ENCODE peak calls at places on chromosomes 3 and 15, in four cellular contexts. F is HCT116, V is K562, C is HepG2. O is an unnamed sample. For H3K9me3, the result is how much of the 10 kb centered on the place peaks cover.

GRCh38 chr15:75836953-75837321 is 6.3 kb upstream of the UBE2Q2 start:
- DNase-seq in F (no peak), V (no peak), C (no peak), O (no peak)

GRCh38 chr3:48125026-48125704 is 63.1 kb downstream of the CDC25A start:
- DNase-seq in F (no peak), V (no peak), C (no peak), O (no peak)

GRCh38 chr3:195895900-195896360 is 12.4 kb downstream of the TNK2 start:
- DNase-seq in F (no peak), V (peak), C (no peak), O (no peak)

GRCh38 chr3:175741951-175742350 is 882.8 kb downstream of the NAALADL2 start:
- DNase-seq in F (no peak), V (no peak), C (no peak), O (no peak)

GRCh38 chr3:14357463-14357862 is 44.9 kb upstream of the SLC6A6 start:
- DNase-seq in F (no peak), V (no peak), C (no peak), O (no peak)

GRCh38 chr15:84033793-84034553 is 201.6 kb upstream of the GOLGA6L4 start:
- DNase-seq in F (no peak), V (no peak), C (no peak), O (no peak)

GRCh38 chr3:16937421-16937820 is 52.7 kb downstream of the PLCL2 start:
- DNase-seq in F (no peak), V (no peak), C (no peak), O (no peak)

GRCh38 chr3:112773864-112774263 is 72.8 kb downstream of the CD200R1L start:
- DNase-seq in F (no peak), V (no peak), C (no peak), O (peak)

GRCh38 chr3:73765878-73766564 is 141.3 kb upstream of the PDZRN3 start:
- DNase-seq in F (no peak), V (no peak), C (no peak), O (no peak)

GRCh38 chr15:88745696-88746095 is 57.5 kb upstream of the ACAN start:
- DNase-seq in F (no peak), V (no peak), C (no peak), O (no peak)

GRCh38 chr3:83971693-83972092 is 987.1 kb upstream of the CADM2 start:
- DNase-seq in F (no peak), V (no peak), C (no peak), O (no peak)

GRCh38 chr15:40355976-40356585 is 1.9 kb upstream of the DISP2 start:
- DNase-seq in F (no peak), V (no peak), C (no peak), O (no peak)

GRCh38 chr3:94336076-94336741 is 273.3 kb downstream of the NSUN3 start:
- DNase-seq in F (peak), V (no peak), C (peak), O (peak)

GRCh38 chr15:75869446-75869845 is 26.2 kb downstream of the UBE2Q2 start:
- DNase-seq in F (no peak), V (no peak), C (no peak), O (no peak)

GRCh38 chr3:105806361-105806760 is 62.5 kb downstream of the CBLB start:
- DNase-seq in F (no peak), V (peak), C (peak), O (no peak)

GRCh38 chr3:83033123-83033522 is 1271.7 kb upstream of the GBE1 start:
- DNase-seq in F (no peak), V (no peak), C (no peak), O (no peak)

GRCh38 chr3:90261481-90262433 is 1154.3 kb downstream of the EPHA3 start:
- DNase-seq in F (no peak), V (no peak), C (no peak), O (no peak)

GRCh38 chr15:31360843-31361763 is 34.5 kb downstream of the KLF13 start:
- DNase-seq in F (no peak), V (no peak), C (no peak), O (no peak)

GRCh38 chr3:11385908-11386307 is 113.7 kb downstream of the ATG7 start:
- DNase-seq in F (no peak), V (no peak), C (no peak), O (no peak)

GRCh38 chr3:63791974-63792373 is 27.1 kb upstream of the C3orf49 start:
- DNase-seq in F (no peak), V (no peak), C (no peak), O (no peak)

GRCh38 chr3:88408935-88409334 is 259.2 kb downstream of the C3orf38 start:
- DNase-seq in F (no peak), V (no peak), C (no peak), O (no peak)

GRCh38 chr15:101439920-101440319 is 49.6 kb downstream of the PCSK6 start:
- DNase-seq in F (no peak), V (no peak), C (no peak), O (no peak)
- TF ChIP-seq TCF7L2 in F (no peak), V (no peak), C (no peak), O (no peak)

GRCh38 chr3:164459526-164460151 is 618.7 kb downstream of the SI start:
- DNase-seq in F (no peak), V (no peak), C (no peak), O (no peak)

GRCh38 chr3:164458986-164459385 is 619.3 kb downstream of the SI start:
- DNase-seq in F (no peak), V (no peak), C (no peak), O (no peak)

GRCh38 chr3:164465172-164465571 is 613.1 kb downstream of the SI start:
- DNase-seq in F (no peak), V (no peak), C (no peak), O (no peak)

DNA sequence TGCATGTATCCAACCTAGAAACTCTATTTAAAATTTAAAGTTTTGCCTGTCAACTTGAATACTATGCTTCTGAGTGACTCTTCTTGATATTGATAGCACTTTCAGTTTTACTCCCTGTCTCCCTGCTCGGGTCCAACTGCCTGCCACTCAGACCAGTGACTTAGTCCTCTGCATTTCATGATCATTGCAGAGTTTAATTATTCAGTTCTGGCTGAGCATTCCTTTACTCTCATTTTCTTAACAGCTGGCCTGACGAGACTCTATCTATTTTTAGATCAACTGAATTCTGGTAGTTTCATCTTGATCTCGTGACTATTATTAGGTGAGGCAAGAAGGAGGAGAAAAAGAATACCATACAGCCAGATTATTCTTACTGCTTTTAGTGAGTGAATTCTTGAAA is 617.4 kb downstream of the SI start:
- DNase-seq in F (no peak), V (no peak), C (no peak), O (no peak)
- H3K4me3 ChIP-seq in F (no peak), V (no peak), C (no peak), O (no peak)

DNA sequence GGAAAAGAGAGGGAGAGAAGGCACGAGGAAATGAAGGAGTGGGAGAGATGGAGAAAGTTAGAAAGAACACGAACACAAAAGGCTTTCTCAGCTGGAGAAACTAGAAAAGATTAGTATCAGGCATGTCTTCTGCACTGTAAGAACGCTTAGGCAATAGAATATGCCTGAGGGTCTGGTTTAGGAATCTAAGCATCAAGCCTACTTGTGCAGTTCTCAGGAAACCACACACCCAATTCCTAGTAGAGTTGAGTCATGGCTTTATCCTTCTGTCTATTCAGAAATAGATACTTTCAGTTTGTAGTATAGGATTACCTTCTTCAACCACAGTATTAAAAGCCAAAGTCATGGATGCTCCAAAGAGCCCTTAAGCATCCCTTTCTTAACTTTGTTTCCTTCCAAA is 969.4 kb downstream of the NTRK3 start:
- DNase-seq in F (no peak), V (no peak), C (no peak), O (no peak)
- H3K9me3 ChIP-seq in F (under half), V (under half), C (half or more), O (under half)

GRCh38 chr15:62150445-62150844 is 14.6 kb downstream of the C2CD4B start:
- DNase-seq in F (no peak), V (no peak), C (no peak), O (no peak)
- TF ChIP-seq TCF7L2 in F (no peak), V (no peak), C (no peak), O (no peak)

O was measured in Panc1.